ENCODE peak calls at places on chromosomes 5 and 9, in seven cellular contexts. X is HepG2; R is stimulated activated CD4-positive, alpha-beta T cell treated with anti-CD3 and anti-CD28 coated beads, Interleukin-2, amount 100 ng/mL, for 48 hours; S is activated CD8-positive, alpha-beta memory T cell treated with anti-CD3 and anti-CD28 coated beads for 48 hours; E is aorta; C is T-helper 17 cell; N is NCI-H2107. J is an unnamed sample.

GRCh38 chr9:134291452-134291881 is 34.8 kb upstream of the RXRA start:
- DNase-seq in R (no peak), C (no peak), X (peak), S (no peak), N (no peak), E (no peak), J (no peak)

GRCh38 chr5:59491944-59492343 is 401.6 kb downstream of the PDE4D start:
- DNase-seq in C (no peak), X (no peak), E (no peak), N (no peak), S (no peak), R (no peak), J (peak)

GRCh38 chr9:6194934-6195333 is 20.7 kb upstream of the IL33 start:
- DNase-seq in X (peak), S (no peak), C (no peak), E (no peak), N (no peak), R (no peak), J (peak)

GRCh38 chr9:68804911-68805889 is 100.2 kb downstream of the PIP5K1B start:
- DNase-seq in C (no peak), E (no peak), R (no peak), X (no peak), S (no peak), N (no peak), J (no peak)

GRCh38 chr5:158398360-158399201 is 539.6 kb upstream of the CLINT1 start:
- DNase-seq in S (no peak), C (no peak), E (no peak), R (no peak), N (no peak), X (no peak), J (no peak)

GRCh38 chr5:36590513-36591286 is 15.7 kb upstream of the SLC1A3 start:
- DNase-seq in N (no peak), S (no peak), E (no peak), R (no peak), X (no peak), C (no peak), J (no peak)

GRCh38 chr9:37645903-37646506 is 4.7 kb upstream of the FRMPD1 start:
- DNase-seq in N (no peak), X (no peak), C (no peak), E (no peak), S (no peak), R (no peak), J (no peak)

GRCh38 chr5:170313344-170313743 is 15.8 kb upstream of the LCP2 start:
- DNase-seq in E (no peak), N (no peak), X (no peak), C (no peak), R (no peak), S (no peak), J (no peak)

GRCh38 chr9:125146247-125146646 is 2.9 kb upstream of the SCAI start:
- DNase-seq in E (no peak), S (no peak), X (no peak), R (no peak), C (no peak), N (no peak), J (no peak)

GRCh38 chr5:126004636-126005035 is 418.6 kb upstream of the GRAMD2B start:
- DNase-seq in S (no peak), N (no peak), X (no peak), C (no peak), R (no peak), E (no peak), J (no peak)

GRCh38 chr5:79456890-79457583 is 56.9 kb downstream of the HOMER1 start:
- DNase-seq in X (no peak), S (no peak), N (no peak), C (no peak), E (no peak), R (no peak), J (no peak)

GRCh38 chr5:61811052-61811451 is 479.0 kb downstream of the ZSWIM6 start:
- DNase-seq in E (no peak), S (no peak), R (no peak), C (no peak), N (no peak), X (no peak), J (peak)

GRCh38 chr5:124698774-124699173 is 47.7 kb downstream of the ZNF608 start:
- DNase-seq in X (no peak), C (no peak), N (no peak), R (no peak), S (no peak), E (no peak), J (no peak)

GRCh38 chr5:180156141-180156540 is 52.9 kb downstream of the RASGEF1C start:
- DNase-seq in E (peak), R (no peak), X (no peak), N (no peak), S (no peak), C (no peak), J (no peak)

GRCh38 chr5:159451197-159452052 is 121.1 kb upstream of the IL12B start:
- DNase-seq in S (no peak), E (no peak), C (no peak), N (no peak), R (no peak), X (no peak), J (no peak)

GRCh38 chr9:27154923-27155322 is 45.9 kb downstream of the TEK start:
- DNase-seq in X (no peak), E (no peak), C (no peak), R (no peak), N (no peak), S (no peak), J (no peak)

GRCh38 chr5:96602776-96603175 is 59.4 kb upstream of the CAST start:
- DNase-seq in R (no peak), C (no peak), E (no peak), N (no peak), X (no peak), S (no peak), J (no peak)

GRCh38 chr9:68669189-68669588 is 35.9 kb upstream of the PIP5K1B start:
- DNase-seq in N (no peak), S (no peak), C (no peak), R (no peak), E (no peak), X (no peak), J (no peak)

GRCh38 chr9:137580209-137580957 is 1.7 kb upstream of the DPH7 start:
- DNase-seq in E (no peak), N (no peak), C (no peak), R (no peak), S (no peak), X (no peak), J (no peak)

GRCh38 chr5:91339053-91339710 is 43.9 kb downstream of the ARRDC3 start:
- DNase-seq in X (no peak), E (no peak), C (no peak), R (no peak), N (no peak), S (no peak), J (no peak)

GRCh38 chr9:81649475-81649874 is 39.9 kb downstream of the TLE1 start:
- DNase-seq in R (no peak), E (no peak), C (no peak), X (no peak), N (peak), S (no peak), J (no peak)

GRCh38 chr5:141889282-141889871 is 11.2 kb upstream of the PCDH1 start:
- DNase-seq in N (no peak), E (no peak), S (no peak), C (no peak), R (no peak), X (no peak), J (peak)